ENCODE peak calls at places on chromosomes 1 and 21, in four cellular contexts. X, J, L and S are unnamed samples.

GRCh38 chr1:74652711-74653131 is 20.9 kb downstream of the ERICH3 start:
- DNase-seq in X (no peak), J (no peak), L (no peak), S (peak)

GRCh38 chr21:41781047-41781405 is 14.2 kb upstream of the RIPK4 start:
- DNase-seq in X (no peak), J (no peak), L (no peak), S (no peak)

GRCh38 chr1:229285424-229285823 is 14.5 kb downstream of the RAB4A start:
- DNase-seq in X (no peak), J (no peak), L (no peak), S (no peak)

GRCh38 chr1:59415876-59416275 is 119.0 kb downstream of the FGGY start:
- DNase-seq in X (no peak), J (no peak), L (no peak), S (no peak)

GRCh38 chr1:184823080-184823479 is 68.4 kb upstream of the EDEM3 start:
- DNase-seq in X (peak), J (peak), L (peak), S (no peak)

GRCh38 chr1:236689713-236690569 is 3.6 kb downstream of the ACTN2 start:
- DNase-seq in X (no peak), J (no peak), L (no peak), S (no peak)

GRCh38 chr1:70143052-70143659 is 62.2 kb downstream of the LRRC40 start:
- DNase-seq in X (no peak), J (no peak), L (no peak), S (no peak)

GRCh38 chr21:14046401-14046800 is 164.4 kb downstream of the LIPI start:
- DNase-seq in X (no peak), J (no peak), L (no peak), S (no peak)

GRCh38 chr1:54109131-54110105 is 43.4 kb downstream of the CDCP2 start:
- DNase-seq in X (peak), J (no peak), L (no peak), S (no peak)

GRCh38 chr21:42799516-42799915 is 79.8 kb downstream of the WDR4 start:
- DNase-seq in X (peak), J (no peak), L (no peak), S (no peak)

GRCh38 chr21:44376606-44377005 is 23.2 kb downstream of the TRPM2 start:
- DNase-seq in X (no peak), J (no peak), L (no peak), S (no peak)

GRCh38 chr1:160108888-160109662 is 6.5 kb upstream of the ATP1A2 start:
- DNase-seq in X (peak), J (no peak), L (no peak), S (peak)

GRCh38 chr21:42006765-42007164 is 3.4 kb downstream of the ZBTB21 start:
- DNase-seq in X (no peak), J (no peak), L (no peak), S (no peak)

GRCh38 chr1:27122652-27123051 is 32.3 kb downstream of the SLC9A1 start:
- DNase-seq in X (peak), J (no peak), L (no peak), S (no peak)

GRCh38 chr1:54968581-54968980 is 11.8 kb upstream of the TMEM61 start:
- DNase-seq in X (no peak), J (no peak), L (no peak), S (no peak)

GRCh38 chr1:43431676-43432075 is 22.1 kb downstream of the HYI start:
- DNase-seq in X (no peak), J (no peak), L (no peak), S (no peak)

GRCh38 chr1:198467907-198468306 is 72.6 kb downstream of the ATP6V1G3 start:
- DNase-seq in X (no peak), J (no peak), L (no peak), S (no peak)

GRCh38 chr1:6508154-6508875 is 16.8 kb upstream of the PLEKHG5 start:
- DNase-seq in X (no peak), J (no peak), L (no peak), S (no peak)

GRCh38 chr1:63909511-63909910 is 135.7 kb downstream of the ROR1 start:
- DNase-seq in X (no peak), J (no peak), L (no peak), S (no peak)